ENCODE peak calls at places on chromosomes 7 and 10, in six cellular contexts. One of them, this sample, is unnamed.

GRCh38 chr7:26293569-26294308 is 2.1 kb downstream of the SNX10 start:
- DNase-seq in CD8-positive, alpha-beta memory T cell: peak
- DNase-seq in PC-9: no peak
- DNase-seq in pancreas: no peak
- DNase-seq in substantia nigra: no peak
- DNase-seq in tibial nerve: no peak
- DNase-seq in this sample: no peak

GRCh38 chr10:72240371-72240770 is 24.3 kb upstream of the ASCC1 start:
- DNase-seq in CD8-positive, alpha-beta memory T cell: no peak
- DNase-seq in PC-9: no peak
- DNase-seq in pancreas: no peak
- DNase-seq in substantia nigra: no peak
- DNase-seq in tibial nerve: no peak
- DNase-seq in this sample: no peak

GRCh38 chr7:92695308-92696261 is 105.4 kb upstream of the FAM133B start:
- DNase-seq in CD8-positive, alpha-beta memory T cell: no peak
- DNase-seq in PC-9: peak
- DNase-seq in pancreas: peak
- DNase-seq in substantia nigra: peak
- DNase-seq in tibial nerve: no peak
- DNase-seq in this sample: no peak

GRCh38 chr10:19417740-19418139 is 369.1 kb downstream of the MALRD1 start:
- DNase-seq in CD8-positive, alpha-beta memory T cell: no peak
- DNase-seq in PC-9: no peak
- DNase-seq in pancreas: no peak
- DNase-seq in substantia nigra: no peak
- DNase-seq in tibial nerve: no peak
- DNase-seq in this sample: no peak

GRCh38 chr7:151012921-151013347 is 11.4 kb downstream of the ATG9B start:
- DNase-seq in CD8-positive, alpha-beta memory T cell: peak
- DNase-seq in PC-9: no peak
- DNase-seq in pancreas: no peak
- DNase-seq in substantia nigra: peak
- DNase-seq in tibial nerve: no peak
- DNase-seq in this sample: no peak

GRCh38 chr10:122464158-122464510 is 2.8 kb downstream of the HTRA1 start:
- DNase-seq in CD8-positive, alpha-beta memory T cell: no peak
- DNase-seq in PC-9: no peak
- DNase-seq in pancreas: no peak
- DNase-seq in substantia nigra: no peak
- DNase-seq in tibial nerve: no peak
- DNase-seq in this sample: no peak

GRCh38 chr7:24756989-24757798 is at the start of gene GSDME:
- DNase-seq in CD8-positive, alpha-beta memory T cell: peak
- DNase-seq in PC-9: no peak
- DNase-seq in pancreas: peak
- DNase-seq in substantia nigra: peak
- DNase-seq in tibial nerve: no peak
- DNase-seq in this sample: peak

GRCh38 chr10:96271017-96271815 is at the start of gene BLNK:
- DNase-seq in CD8-positive, alpha-beta memory T cell: no peak
- DNase-seq in PC-9: peak
- DNase-seq in pancreas: peak
- DNase-seq in substantia nigra: no peak
- DNase-seq in tibial nerve: peak
- DNase-seq in this sample: no peak

GRCh38 chr7:150332852-150333635 is 8.4 kb downstream of the RARRES2 start:
- DNase-seq in CD8-positive, alpha-beta memory T cell: no peak
- DNase-seq in PC-9: no peak
- DNase-seq in pancreas: no peak
- DNase-seq in substantia nigra: no peak
- DNase-seq in tibial nerve: no peak
- DNase-seq in this sample: no peak

GRCh38 chr7:13055732-13056369 is 368.4 kb downstream of the ARL4A start:
- DNase-seq in CD8-positive, alpha-beta memory T cell: no peak
- DNase-seq in PC-9: no peak
- DNase-seq in pancreas: no peak
- DNase-seq in substantia nigra: no peak
- DNase-seq in tibial nerve: no peak
- DNase-seq in this sample: no peak

GRCh38 chr7:50068850-50069551 is 24.0 kb downstream of the ZPBP start:
- DNase-seq in CD8-positive, alpha-beta memory T cell: peak
- DNase-seq in PC-9: peak
- DNase-seq in pancreas: peak
- DNase-seq in substantia nigra: no peak
- DNase-seq in tibial nerve: no peak
- DNase-seq in this sample: no peak

GRCh38 chr10:13633689-13634088 is 46.9 kb downstream of the PRPF18 start:
- DNase-seq in CD8-positive, alpha-beta memory T cell: no peak
- DNase-seq in PC-9: no peak
- DNase-seq in pancreas: no peak
- DNase-seq in substantia nigra: no peak
- DNase-seq in tibial nerve: peak
- DNase-seq in this sample: no peak

GRCh38 chr7:29230871-29231345 is 36.3 kb downstream of the CHN2 start:
- DNase-seq in CD8-positive, alpha-beta memory T cell: no peak
- DNase-seq in PC-9: peak
- DNase-seq in pancreas: peak
- DNase-seq in substantia nigra: no peak
- DNase-seq in tibial nerve: no peak
- DNase-seq in this sample: no peak

GRCh38 chr10:72065439-72066025 is 22.8 kb downstream of the SPOCK2 start:
- DNase-seq in CD8-positive, alpha-beta memory T cell: no peak
- DNase-seq in PC-9: no peak
- DNase-seq in pancreas: no peak
- DNase-seq in substantia nigra: no peak
- DNase-seq in tibial nerve: no peak
- DNase-seq in this sample: no peak

GRCh38 chr7:108448777-108449576 is 7.3 kb downstream of the NRCAM start:
- DNase-seq in CD8-positive, alpha-beta memory T cell: no peak
- DNase-seq in PC-9: no peak
- DNase-seq in pancreas: no peak
- DNase-seq in substantia nigra: no peak
- DNase-seq in tibial nerve: no peak
- DNase-seq in this sample: no peak

DNA sequence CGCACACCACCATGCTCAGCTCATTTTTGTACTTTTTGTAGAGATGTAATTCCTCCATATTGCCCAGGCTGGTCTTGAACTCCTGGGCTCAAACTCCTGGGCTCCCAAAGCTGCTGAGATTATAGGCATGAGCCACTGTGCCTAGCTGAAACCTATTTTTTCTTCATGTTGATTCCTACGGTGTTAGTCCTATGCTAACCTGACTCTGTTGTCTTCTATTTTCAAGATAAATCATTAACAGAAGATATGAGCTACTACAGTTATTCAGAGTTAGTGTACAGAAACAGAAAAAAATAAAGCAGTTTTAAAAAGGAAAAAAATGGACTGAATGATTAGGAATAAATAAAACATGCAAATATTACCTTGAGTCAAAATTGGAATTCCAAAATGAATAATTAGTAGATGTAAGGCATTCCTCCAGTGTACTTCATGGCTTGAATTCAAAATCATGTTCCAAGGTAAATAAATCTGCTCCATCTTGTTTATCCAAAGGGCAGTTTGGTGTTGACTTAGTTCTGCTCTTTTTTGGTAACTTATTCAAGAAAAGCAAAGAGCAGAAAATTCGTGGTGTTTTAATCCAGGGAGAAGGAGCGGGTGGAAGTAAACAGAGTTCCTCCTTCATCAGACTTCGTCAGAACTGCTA is 185.8 kb downstream of the CACNB2 start:
- DNase-seq in CD8-positive, alpha-beta memory T cell: no peak
- DNase-seq in PC-9: no peak
- DNase-seq in pancreas: no peak
- DNase-seq in substantia nigra: no peak
- DNase-seq in tibial nerve: no peak
- DNase-seq in this sample: no peak
- H3K27ac ChIP-seq in CD8-positive, alpha-beta memory T cell: no peak
- H3K27ac ChIP-seq in PC-9: no peak
- H3K27ac ChIP-seq in pancreas: no peak
- H3K27ac ChIP-seq in substantia nigra: no peak
- H3K27ac ChIP-seq in tibial nerve: no peak
- H3K27ac ChIP-seq in this sample: no peak

GRCh38 chr7:27606270-27607209 is 56.1 kb downstream of the HIBADH start:
- DNase-seq in CD8-positive, alpha-beta memory T cell: no peak
- DNase-seq in PC-9: peak
- DNase-seq in pancreas: no peak
- DNase-seq in substantia nigra: no peak
- DNase-seq in tibial nerve: no peak
- DNase-seq in this sample: no peak
- H3K27ac ChIP-seq in CD8-positive, alpha-beta memory T cell: no peak
- H3K27ac ChIP-seq in PC-9: peak
- H3K27ac ChIP-seq in pancreas: no peak
- H3K27ac ChIP-seq in substantia nigra: no peak
- H3K27ac ChIP-seq in tibial nerve: no peak
- H3K27ac ChIP-seq in this sample: no peak

GRCh38 chr10:33235271-33235884 is 99.1 kb downstream of the NRP1 start:
- DNase-seq in CD8-positive, alpha-beta memory T cell: no peak
- DNase-seq in PC-9: no peak
- DNase-seq in pancreas: no peak
- DNase-seq in substantia nigra: no peak
- DNase-seq in tibial nerve: no peak
- DNase-seq in this sample: no peak
- H3K27ac ChIP-seq in CD8-positive, alpha-beta memory T cell: no peak
- H3K27ac ChIP-seq in PC-9: no peak
- H3K27ac ChIP-seq in pancreas: no peak
- H3K27ac ChIP-seq in substantia nigra: no peak
- H3K27ac ChIP-seq in tibial nerve: peak
- H3K27ac ChIP-seq in this sample: no peak

DNA sequence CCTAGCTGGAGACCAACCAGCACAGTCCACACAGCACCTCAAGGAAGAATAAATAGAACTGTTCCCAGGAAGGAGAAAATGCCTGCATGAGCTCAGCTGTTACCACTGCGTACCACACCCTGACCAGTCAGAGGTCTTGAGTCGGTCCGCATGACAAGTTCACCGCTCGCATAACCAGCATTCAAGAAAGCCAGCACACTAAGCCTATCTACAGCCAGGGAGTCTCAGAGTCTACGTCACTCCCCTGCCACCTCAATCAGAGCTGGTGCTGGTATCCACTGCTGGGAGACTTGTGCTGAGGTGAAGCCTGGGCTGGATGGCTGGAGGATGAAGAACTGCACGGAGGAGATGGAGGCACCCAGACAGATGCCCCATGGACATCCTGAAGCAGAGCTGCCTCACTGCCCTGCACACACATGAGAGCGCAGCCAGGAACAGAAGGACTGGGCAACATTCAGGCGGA is 19.6 kb downstream of the AKR1C1 start:
- DNase-seq in CD8-positive, alpha-beta memory T cell: no peak
- DNase-seq in PC-9: no peak
- DNase-seq in pancreas: peak
- DNase-seq in substantia nigra: no peak
- DNase-seq in tibial nerve: no peak
- DNase-seq in this sample: no peak
- H3K27ac ChIP-seq in CD8-positive, alpha-beta memory T cell: no peak
- H3K27ac ChIP-seq in PC-9: peak
- H3K27ac ChIP-seq in pancreas: peak
- H3K27ac ChIP-seq in substantia nigra: no peak
- H3K27ac ChIP-seq in tibial nerve: no peak
- H3K27ac ChIP-seq in this sample: no peak

This sample was measured in caudate nucleus.